ENCODE peak calls at places on chromosomes 1 and 21, in nine cellular contexts. One of them, this sample, is unnamed.

GRCh38 chr1:17831619-17832018 is 76.5 kb downstream of the ACTL8 start:
- DNase-seq in fibroblast of pulmonary artery: peak; percentile 71
- DNase-seq in substantia nigra: no peak
- DNase-seq in NCI-H2227 treated with DMSO at 0.1 percent for 48 hours: no peak
- DNase-seq in stimulated activated CD4-positive, alpha-beta T cell treated with anti-CD3 and anti-CD28 coated beads, Interleukin-15, amount 100 ng/mL, for 1 hour: no peak
- DNase-seq in cardiac fibroblast: peak; percentile 65
- DNase-seq in NCI-H1105: no peak
- DNase-seq in HTR-8/SVneo: peak; percentile 28
- DNase-seq in activated CD4-positive, alpha-beta T cell treated with anti-CD3 and anti-CD28 coated beads, Interleukin-2, amount 10 ng/mL, durations not matched to agents 7 days and 5 days: peak; percentile 23
- DNase-seq in this sample: no peak

GRCh38 chr1:240804475-240804874 is 192.5 kb upstream of the GREM2 start:
- DNase-seq in HTR-8/SVneo: no peak
- DNase-seq in fibroblast of pulmonary artery: peak; percentile 37
- DNase-seq in activated CD4-positive, alpha-beta T cell treated with anti-CD3 and anti-CD28 coated beads, Interleukin-2, amount 10 ng/mL, durations not matched to agents 7 days and 5 days: no peak
- DNase-seq in cardiac fibroblast: peak; percentile 46
- DNase-seq in NCI-H2227 treated with DMSO at 0.1 percent for 48 hours: no peak
- DNase-seq in substantia nigra: no peak
- DNase-seq in NCI-H1105: no peak
- DNase-seq in stimulated activated CD4-positive, alpha-beta T cell treated with anti-CD3 and anti-CD28 coated beads, Interleukin-15, amount 100 ng/mL, for 1 hour: no peak
- DNase-seq in this sample: no peak

GRCh38 chr21:46295177-46295711 is 9.1 kb downstream of the YBEY start:
- DNase-seq in NCI-H1105: no peak
- DNase-seq in NCI-H2227 treated with DMSO at 0.1 percent for 48 hours: no peak
- DNase-seq in cardiac fibroblast: peak; percentile 69
- DNase-seq in fibroblast of pulmonary artery: peak; percentile 43
- DNase-seq in stimulated activated CD4-positive, alpha-beta T cell treated with anti-CD3 and anti-CD28 coated beads, Interleukin-15, amount 100 ng/mL, for 1 hour: no peak
- DNase-seq in activated CD4-positive, alpha-beta T cell treated with anti-CD3 and anti-CD28 coated beads, Interleukin-2, amount 10 ng/mL, durations not matched to agents 7 days and 5 days: no peak
- DNase-seq in substantia nigra: no peak
- DNase-seq in HTR-8/SVneo: no peak
- DNase-seq in this sample: no peak

GRCh38 chr21:32477424-32477745 is 64.9 kb downstream of the EVA1C start:
- DNase-seq in cardiac fibroblast: no peak
- DNase-seq in HTR-8/SVneo: no peak
- DNase-seq in stimulated activated CD4-positive, alpha-beta T cell treated with anti-CD3 and anti-CD28 coated beads, Interleukin-15, amount 100 ng/mL, for 1 hour: no peak
- DNase-seq in fibroblast of pulmonary artery: no peak
- DNase-seq in substantia nigra: no peak
- DNase-seq in NCI-H2227 treated with DMSO at 0.1 percent for 48 hours: no peak
- DNase-seq in NCI-H1105: no peak
- DNase-seq in activated CD4-positive, alpha-beta T cell treated with anti-CD3 and anti-CD28 coated beads, Interleukin-2, amount 10 ng/mL, durations not matched to agents 7 days and 5 days: no peak
- DNase-seq in this sample: no peak

GRCh38 chr21:42219606-42220137 is 732 bp downstream of the ABCG1 start:
- DNase-seq in substantia nigra: no peak
- DNase-seq in activated CD4-positive, alpha-beta T cell treated with anti-CD3 and anti-CD28 coated beads, Interleukin-2, amount 10 ng/mL, durations not matched to agents 7 days and 5 days: no peak
- DNase-seq in stimulated activated CD4-positive, alpha-beta T cell treated with anti-CD3 and anti-CD28 coated beads, Interleukin-15, amount 100 ng/mL, for 1 hour: no peak
- DNase-seq in NCI-H2227 treated with DMSO at 0.1 percent for 48 hours: no peak
- DNase-seq in cardiac fibroblast: no peak
- DNase-seq in fibroblast of pulmonary artery: no peak
- DNase-seq in NCI-H1105: no peak
- DNase-seq in HTR-8/SVneo: no peak
- DNase-seq in this sample: no peak

GRCh38 chr1:3995141-3995780 is 95.2 kb upstream of the C1orf174 start:
- DNase-seq in cardiac fibroblast: no peak
- DNase-seq in stimulated activated CD4-positive, alpha-beta T cell treated with anti-CD3 and anti-CD28 coated beads, Interleukin-15, amount 100 ng/mL, for 1 hour: no peak
- DNase-seq in substantia nigra: no peak
- DNase-seq in NCI-H2227 treated with DMSO at 0.1 percent for 48 hours: no peak
- DNase-seq in NCI-H1105: no peak
- DNase-seq in activated CD4-positive, alpha-beta T cell treated with anti-CD3 and anti-CD28 coated beads, Interleukin-2, amount 10 ng/mL, durations not matched to agents 7 days and 5 days: no peak
- DNase-seq in fibroblast of pulmonary artery: no peak
- DNase-seq in HTR-8/SVneo: no peak
- DNase-seq in this sample: no peak

GRCh38 chr1:60866884-60867648 is 215.3 kb upstream of the NFIA start:
- DNase-seq in fibroblast of pulmonary artery: peak; percentile 45
- DNase-seq in substantia nigra: no peak
- DNase-seq in activated CD4-positive, alpha-beta T cell treated with anti-CD3 and anti-CD28 coated beads, Interleukin-2, amount 10 ng/mL, durations not matched to agents 7 days and 5 days: no peak
- DNase-seq in cardiac fibroblast: peak; percentile 23
- DNase-seq in HTR-8/SVneo: no peak
- DNase-seq in NCI-H1105: no peak
- DNase-seq in stimulated activated CD4-positive, alpha-beta T cell treated with anti-CD3 and anti-CD28 coated beads, Interleukin-15, amount 100 ng/mL, for 1 hour: no peak
- DNase-seq in NCI-H2227 treated with DMSO at 0.1 percent for 48 hours: no peak
- DNase-seq in this sample: no peak

GRCh38 chr1:212147581-212148033 is 112.1 kb downstream of the DTL start:
- DNase-seq in cardiac fibroblast: no peak
- DNase-seq in activated CD4-positive, alpha-beta T cell treated with anti-CD3 and anti-CD28 coated beads, Interleukin-2, amount 10 ng/mL, durations not matched to agents 7 days and 5 days: no peak
- DNase-seq in substantia nigra: no peak
- DNase-seq in HTR-8/SVneo: no peak
- DNase-seq in NCI-H2227 treated with DMSO at 0.1 percent for 48 hours: no peak
- DNase-seq in NCI-H1105: no peak
- DNase-seq in stimulated activated CD4-positive, alpha-beta T cell treated with anti-CD3 and anti-CD28 coated beads, Interleukin-15, amount 100 ng/mL, for 1 hour: no peak
- DNase-seq in fibroblast of pulmonary artery: no peak
- DNase-seq in this sample: no peak

GRCh38 chr1:109927908-109928307 is 17.3 kb downstream of the CSF1 start:
- DNase-seq in stimulated activated CD4-positive, alpha-beta T cell treated with anti-CD3 and anti-CD28 coated beads, Interleukin-15, amount 100 ng/mL, for 1 hour: no peak
- DNase-seq in NCI-H1105: no peak
- DNase-seq in fibroblast of pulmonary artery: peak; percentile 99
- DNase-seq in NCI-H2227 treated with DMSO at 0.1 percent for 48 hours: no peak
- DNase-seq in HTR-8/SVneo: no peak
- DNase-seq in substantia nigra: peak; percentile 73
- DNase-seq in activated CD4-positive, alpha-beta T cell treated with anti-CD3 and anti-CD28 coated beads, Interleukin-2, amount 10 ng/mL, durations not matched to agents 7 days and 5 days: no peak
- DNase-seq in cardiac fibroblast: peak; percentile 96
- DNase-seq in this sample: no peak

GRCh38 chr1:67407498-67407897 is 22.7 kb downstream of the SERBP1 start:
- DNase-seq in HTR-8/SVneo: no peak
- DNase-seq in cardiac fibroblast: no peak
- DNase-seq in activated CD4-positive, alpha-beta T cell treated with anti-CD3 and anti-CD28 coated beads, Interleukin-2, amount 10 ng/mL, durations not matched to agents 7 days and 5 days: no peak
- DNase-seq in stimulated activated CD4-positive, alpha-beta T cell treated with anti-CD3 and anti-CD28 coated beads, Interleukin-15, amount 100 ng/mL, for 1 hour: no peak
- DNase-seq in fibroblast of pulmonary artery: peak; percentile 71
- DNase-seq in NCI-H1105: no peak
- DNase-seq in substantia nigra: no peak
- DNase-seq in NCI-H2227 treated with DMSO at 0.1 percent for 48 hours: no peak
- DNase-seq in this sample: no peak

GRCh38 chr1:6625579-6626149 is 996 bp downstream of the THAP3 start:
- DNase-seq in cardiac fibroblast: peak; percentile 81
- DNase-seq in activated CD4-positive, alpha-beta T cell treated with anti-CD3 and anti-CD28 coated beads, Interleukin-2, amount 10 ng/mL, durations not matched to agents 7 days and 5 days: peak; percentile 21
- DNase-seq in HTR-8/SVneo: peak; percentile 17
- DNase-seq in fibroblast of pulmonary artery: peak; percentile 60
- DNase-seq in NCI-H1105: no peak
- DNase-seq in NCI-H2227 treated with DMSO at 0.1 percent for 48 hours: no peak
- DNase-seq in stimulated activated CD4-positive, alpha-beta T cell treated with anti-CD3 and anti-CD28 coated beads, Interleukin-15, amount 100 ng/mL, for 1 hour: no peak
- DNase-seq in substantia nigra: no peak
- DNase-seq in this sample: no peak

GRCh38 chr1:206430031-206430983 is 40.0 kb upstream of the IKBKE start:
- DNase-seq in cardiac fibroblast: peak; percentile 94
- DNase-seq in HTR-8/SVneo: no peak
- DNase-seq in activated CD4-positive, alpha-beta T cell treated with anti-CD3 and anti-CD28 coated beads, Interleukin-2, amount 10 ng/mL, durations not matched to agents 7 days and 5 days: no peak
- DNase-seq in fibroblast of pulmonary artery: peak; percentile 91
- DNase-seq in substantia nigra: no peak
- DNase-seq in stimulated activated CD4-positive, alpha-beta T cell treated with anti-CD3 and anti-CD28 coated beads, Interleukin-15, amount 100 ng/mL, for 1 hour: no peak
- DNase-seq in NCI-H1105: no peak
- DNase-seq in NCI-H2227 treated with DMSO at 0.1 percent for 48 hours: no peak
- DNase-seq in this sample: no peak

GRCh38 chr1:214289574-214290272 is 8.8 kb downstream of the SMYD2 start:
- DNase-seq in fibroblast of pulmonary artery: peak; percentile 6
- DNase-seq in activated CD4-positive, alpha-beta T cell treated with anti-CD3 and anti-CD28 coated beads, Interleukin-2, amount 10 ng/mL, durations not matched to agents 7 days and 5 days: no peak
- DNase-seq in stimulated activated CD4-positive, alpha-beta T cell treated with anti-CD3 and anti-CD28 coated beads, Interleukin-15, amount 100 ng/mL, for 1 hour: no peak
- DNase-seq in HTR-8/SVneo: no peak
- DNase-seq in NCI-H2227 treated with DMSO at 0.1 percent for 48 hours: no peak
- DNase-seq in cardiac fibroblast: no peak
- DNase-seq in substantia nigra: no peak
- DNase-seq in NCI-H1105: no peak
- DNase-seq in this sample: no peak

GRCh38 chr21:34357889-34358288 is 5.9 kb upstream of the KCNE2 start:
- DNase-seq in NCI-H2227 treated with DMSO at 0.1 percent for 48 hours: no peak
- DNase-seq in fibroblast of pulmonary artery: no peak
- DNase-seq in activated CD4-positive, alpha-beta T cell treated with anti-CD3 and anti-CD28 coated beads, Interleukin-2, amount 10 ng/mL, durations not matched to agents 7 days and 5 days: no peak
- DNase-seq in stimulated activated CD4-positive, alpha-beta T cell treated with anti-CD3 and anti-CD28 coated beads, Interleukin-15, amount 100 ng/mL, for 1 hour: no peak
- DNase-seq in NCI-H1105: no peak
- DNase-seq in HTR-8/SVneo: no peak
- DNase-seq in cardiac fibroblast: no peak
- DNase-seq in substantia nigra: no peak
- DNase-seq in this sample: no peak

GRCh38 chr1:24108334-24109165 is 3.4 kb downstream of the MYOM3 start:
- DNase-seq in cardiac fibroblast: peak; percentile 94
- DNase-seq in activated CD4-positive, alpha-beta T cell treated with anti-CD3 and anti-CD28 coated beads, Interleukin-2, amount 10 ng/mL, durations not matched to agents 7 days and 5 days: no peak
- DNase-seq in NCI-H1105: no peak
- DNase-seq in HTR-8/SVneo: peak; percentile 22
- DNase-seq in stimulated activated CD4-positive, alpha-beta T cell treated with anti-CD3 and anti-CD28 coated beads, Interleukin-15, amount 100 ng/mL, for 1 hour: no peak
- DNase-seq in substantia nigra: no peak
- DNase-seq in NCI-H2227 treated with DMSO at 0.1 percent for 48 hours: no peak
- DNase-seq in fibroblast of pulmonary artery: peak; percentile 81
- DNase-seq in this sample: no peak